ENCODE peak calls at places on chromosomes 5 and 9, in six cellular contexts. X, J, P, U, W and A are unnamed samples.

GRCh38 chr5:96384353-96384752 is 48.7 kb downstream of the PCSK1 start:
- DNase-seq in X (no peak), J (peak; percentile 5), P (peak; percentile 16), U (peak; percentile 72), W (no peak), A (peak; percentile 79)

GRCh38 chr5:127813633-127814171 is 110.5 kb downstream of the CCDC192 start:
- DNase-seq in X (no peak), J (no peak), P (peak; percentile 59), U (peak; percentile 93), W (no peak), A (peak; percentile 66)

GRCh38 chr9:89759563-89759962 is 154.8 kb downstream of the GADD45G start:
- DNase-seq in X (no peak), J (no peak), P (no peak), U (no peak), W (no peak), A (no peak)

GRCh38 chr5:6914336-6914735 is 201.1 kb downstream of the TENT4A start:
- DNase-seq in X (no peak), J (no peak), P (no peak), U (no peak), W (no peak), A (no peak)

GRCh38 chr5:3142261-3143027 is 391.0 kb upstream of the IRX2 start:
- DNase-seq in X (no peak), J (no peak), P (no peak), U (no peak), W (no peak), A (no peak)

GRCh38 chr5:142421625-142422397 is 97.0 kb upstream of the SPRY4 start:
- DNase-seq in X (no peak), J (no peak), P (no peak), U (no peak), W (no peak), A (no peak)

GRCh38 chr5:93585054-93585751 is 2.2 kb downstream of the NR2F1 start:
- DNase-seq in X (no peak), J (no peak), P (no peak), U (no peak), W (peak; percentile 57), A (no peak)

GRCh38 chr5:53008751-53009150 is 19.6 kb downstream of the ITGA2 start:
- DNase-seq in X (no peak), J (no peak), P (no peak), U (peak; percentile 72), W (no peak), A (peak; percentile 69)

GRCh38 chr5:34043099-34043876 is at the start of gene C1QTNF3:
- DNase-seq in X (no peak), J (no peak), P (peak; percentile 9), U (no peak), W (peak; percentile 58), A (no peak)

GRCh38 chr9:92170848-92171247 is 55.6 kb upstream of the SPTLC1 start:
- DNase-seq in X (no peak), J (no peak), P (no peak), U (no peak), W (no peak), A (no peak)

GRCh38 chr9:69237702-69238295 is 63.7 kb downstream of the TJP2 start:
- DNase-seq in X (no peak), J (no peak), P (no peak), U (no peak), W (no peak), A (no peak)

GRCh38 chr5:65288657-65289056 is 193.1 kb downstream of the ADAMTS6 start:
- DNase-seq in X (no peak), J (peak; percentile 43), P (no peak), U (no peak), W (no peak), A (no peak)

GRCh38 chr9:72396247-72397091 is 31.5 kb upstream of the ZFAND5 start:
- DNase-seq in X (no peak), J (peak; percentile 54), P (no peak), U (peak; percentile 82), W (no peak), A (peak; percentile 41)

GRCh38 chr9:8726692-8727091 is 927.1 kb upstream of the DMAC1 start:
- DNase-seq in X (no peak), J (no peak), P (no peak), U (no peak), W (no peak), A (no peak)

GRCh38 chr9:8724284-8725018 is 924.9 kb upstream of the DMAC1 start:
- DNase-seq in X (no peak), J (no peak), P (no peak), U (no peak), W (no peak), A (no peak)

GRCh38 chr9:8728910-8729309 is 929.3 kb upstream of the DMAC1 start:
- DNase-seq in X (no peak), J (no peak), P (no peak), U (no peak), W (no peak), A (no peak)

GRCh38 chr9:8725635-8726034 is 926.1 kb upstream of the DMAC1 start:
- DNase-seq in X (no peak), J (no peak), P (no peak), U (no peak), W (no peak), A (no peak)

DNA sequence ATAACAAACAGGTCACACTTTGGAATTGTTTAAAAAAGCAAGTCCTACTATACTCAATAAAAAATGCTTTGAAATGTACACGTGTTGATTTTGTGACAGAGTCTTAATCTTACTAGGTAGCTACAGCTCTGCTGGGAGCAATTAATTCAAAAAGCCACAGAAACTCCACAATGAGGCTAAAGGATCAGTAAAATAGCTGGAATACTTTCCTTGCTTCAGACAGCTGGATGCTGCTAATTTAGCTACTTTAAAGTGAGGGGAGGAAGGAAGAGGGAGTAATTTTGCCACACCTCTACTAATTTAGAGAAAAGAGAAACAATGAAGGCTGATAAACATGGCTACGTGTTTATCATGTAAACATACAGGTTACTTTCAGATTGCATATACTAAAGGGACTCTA is 927.6 kb upstream of the DMAC1 start:
- DNase-seq in X (no peak), J (no peak), P (no peak), U (no peak), W (no peak), A (no peak)
- TF ChIP-seq CTCF in X (no peak), J (no peak), P (no peak), U (no peak), W (no peak), A (no peak)

DNA sequence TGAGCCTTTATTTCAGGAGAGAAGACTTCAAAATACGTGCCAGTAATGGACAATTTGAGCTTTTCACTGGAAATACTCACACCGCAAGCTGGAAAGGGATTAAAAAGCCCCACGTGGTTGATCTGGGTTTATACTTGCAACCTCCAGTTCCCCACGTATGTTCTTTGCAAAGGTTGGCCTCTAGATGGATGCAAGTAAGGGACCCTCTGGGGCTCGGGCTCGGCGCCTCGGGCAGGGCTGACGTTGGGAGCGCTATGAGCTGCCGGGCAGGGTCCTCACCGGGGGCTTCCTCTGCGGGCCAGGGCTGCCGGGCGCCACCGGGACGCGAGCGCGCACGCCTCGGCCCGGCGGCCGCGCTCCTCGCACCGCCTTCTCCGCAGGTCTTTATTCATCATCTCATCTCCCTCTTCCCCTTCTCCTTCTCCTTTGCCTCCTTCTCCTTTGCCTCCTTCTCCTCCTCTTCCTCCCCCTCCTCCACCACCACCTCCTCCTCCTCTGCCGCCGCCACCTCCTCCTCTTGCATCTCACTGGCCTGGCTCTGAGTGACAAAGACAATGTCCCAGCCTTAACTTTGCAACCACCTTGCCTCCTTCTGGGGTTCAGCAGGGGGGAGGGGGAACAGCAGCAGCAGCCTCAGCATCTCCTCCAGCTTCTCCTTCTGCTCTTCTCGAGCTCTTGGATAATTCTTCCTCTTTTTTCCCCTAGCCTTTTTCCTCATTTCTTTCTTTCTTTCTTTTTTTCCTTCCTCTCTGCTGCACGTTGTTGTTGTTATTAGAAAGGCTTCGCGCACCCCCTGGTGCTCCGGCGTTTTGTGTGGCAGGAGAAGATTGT is 636 bp upstream of the ZNF462 start:
- DNase-seq in X (peak; percentile 53), J (no peak), P (no peak), U (peak; percentile 52), W (peak; percentile 11), A (peak; percentile 22)
- TF ChIP-seq CTCF in X (no peak), J (no peak), P (no peak), U (peak; percentile 31), W (no peak), A (no peak)

GRCh38 chr5:140145818-140146522 is 20.2 kb downstream of the IGIP start:
- DNase-seq in X (peak; percentile 81), J (peak; percentile 38), P (no peak), U (peak; percentile 68), W (peak; percentile 85), A (peak; percentile 62)
- TF ChIP-seq CTCF in X (peak; percentile 84), J (peak; percentile 76), P (peak; percentile 53), U (peak; percentile 20), W (peak; percentile 93), A (peak; percentile 91)

DNA sequence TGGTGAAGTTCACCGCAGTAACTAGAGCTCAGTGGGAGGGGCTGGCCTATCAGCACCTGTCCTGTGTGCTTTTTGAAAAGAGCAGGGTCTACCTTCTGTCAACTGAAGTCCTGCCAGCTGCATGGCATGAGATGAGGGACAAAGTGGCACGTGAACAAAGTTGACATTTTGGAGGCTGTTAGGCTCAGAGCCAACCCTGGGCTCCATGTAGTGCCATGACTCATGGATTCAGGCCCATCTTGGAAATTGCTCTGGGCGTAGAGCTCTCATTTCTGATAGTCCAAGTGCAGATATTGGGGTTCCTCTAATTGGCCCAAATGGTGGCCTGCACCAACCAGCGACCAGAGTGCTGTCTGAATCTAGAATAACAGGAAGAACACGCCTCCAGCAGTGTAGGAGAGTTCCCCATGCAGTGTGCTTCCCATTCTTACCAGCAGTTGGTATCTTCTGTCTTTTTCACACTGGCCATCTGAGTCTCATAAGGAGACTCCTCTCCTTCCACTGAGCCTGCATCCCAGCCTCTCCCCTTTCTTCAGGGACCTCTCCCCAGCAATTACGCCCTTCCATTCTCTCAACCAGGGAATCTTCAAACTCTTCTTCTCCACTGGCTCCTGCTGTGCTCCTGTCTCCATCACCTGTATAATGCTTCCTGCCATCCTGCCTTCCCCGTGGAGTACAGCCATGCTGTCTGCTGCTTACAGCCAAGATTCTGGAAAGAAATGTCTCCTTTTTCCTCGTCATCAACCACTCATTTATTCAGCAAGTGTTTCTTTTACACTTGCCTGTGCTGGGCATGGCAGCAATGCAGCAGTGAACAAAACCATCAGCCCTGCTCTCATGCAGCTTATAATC is 30.4 kb downstream of the IRF1 start:
- DNase-seq in X (peak; percentile 86), J (no peak), P (no peak), U (no peak), W (no peak), A (no peak)
- TF ChIP-seq CTCF in X (no peak), J (no peak), P (peak; percentile 41), U (peak; percentile 9), W (no peak), A (peak; percentile 49)

GRCh38 chr5:1846583-1846982 is 36.1 kb downstream of the IRX4 start:
- DNase-seq in X (peak; percentile 39), J (no peak), P (no peak), U (no peak), W (no peak), A (no peak)
- TF ChIP-seq CTCF in X (no peak), J (no peak), P (no peak), U (no peak), W (no peak), A (no peak)

GRCh38 chr5:173547579-173547978 is 68.9 kb downstream of the BOD1 start:
- DNase-seq in X (no peak), J (no peak), P (peak; percentile 16), U (peak; percentile 41), W (no peak), A (no peak)
- TF ChIP-seq CTCF in X (no peak), J (no peak), P (no peak), U (no peak), W (no peak), A (no peak)

DNA sequence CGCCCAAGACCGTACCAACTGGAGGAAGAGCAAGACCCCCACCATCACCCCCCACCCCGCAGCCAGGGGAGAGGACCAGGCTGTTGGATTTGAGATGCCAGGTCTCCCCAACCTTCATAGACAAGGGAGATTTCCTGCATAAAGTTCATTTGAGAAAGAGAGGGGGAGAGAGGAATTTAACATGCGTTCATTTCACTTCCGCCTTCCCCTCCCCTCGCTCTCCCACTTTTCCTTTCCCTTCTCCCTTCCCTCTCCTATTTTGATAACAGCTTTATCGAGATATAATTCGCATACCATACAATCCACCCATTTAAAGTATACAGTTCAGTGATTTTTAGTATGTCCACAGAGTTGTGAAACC is 4.2 kb upstream of the NKX2-5 start:
- DNase-seq in X (no peak), J (no peak), P (no peak), U (no peak), W (no peak), A (no peak)
- TF ChIP-seq CTCF in X (no peak), J (no peak), P (no peak), U (no peak), W (no peak), A (no peak)